ENCODE peak calls at places on chromosomes 1 and 21, in nine cellular contexts. L, W, Y, O, V, X, N, M and Z are unnamed samples.

GRCh38 chr1:8344893-8345507 is 27.1 kb downstream of the SLC45A1 start:
- DNase-seq in V (no peak), X (no peak), O (no peak), L (no peak), W (no peak), M (no peak), Y (no peak), N (no peak), Z (no peak)

GRCh38 chr1:55150880-55151582 is 64.1 kb downstream of the USP24 start:
- DNase-seq in W (no peak), Y (no peak), O (no peak), N (no peak), V (no peak), L (no peak), M (no peak), X (no peak), Z (no peak)

GRCh38 chr1:174074757-174075156 is 52.6 kb upstream of the RC3H1 start:
- DNase-seq in L (no peak), O (no peak), N (peak), Y (no peak), W (peak), V (peak), X (no peak), M (no peak), Z (peak)

GRCh38 chr1:241235236-241235897 is 121.6 kb downstream of the RGS7 start:
- DNase-seq in X (no peak), W (peak), M (no peak), L (no peak), N (peak), Y (no peak), V (no peak), O (no peak), Z (no peak)

GRCh38 chr1:92123868-92124267 is 43.7 kb downstream of the BTBD8 start:
- DNase-seq in M (no peak), V (no peak), W (no peak), O (no peak), L (no peak), X (no peak), N (no peak), Y (no peak), Z (no peak)

GRCh38 chr1:41325801-41326200 is 35.4 kb upstream of the FOXO6 start:
- DNase-seq in M (no peak), V (no peak), N (peak), W (no peak), O (no peak), Y (no peak), L (no peak), X (no peak), Z (no peak)

GRCh38 chr1:88683516-88683847 is 591 bp upstream of the PKN2 start:
- DNase-seq in N (peak), O (peak), L (peak), M (peak), X (peak), W (no peak), Y (no peak), V (no peak), Z (no peak)

GRCh38 chr1:185045793-185046441 is 559 bp downstream of the RNF2 start:
- DNase-seq in O (peak), Y (no peak), L (no peak), V (no peak), W (peak), X (no peak), N (peak), M (peak), Z (peak)

GRCh38 chr1:25799758-25800537 is at the start of gene SELENON:
- DNase-seq in X (peak), M (peak), V (no peak), O (peak), Y (no peak), N (peak), L (peak), W (peak), Z (no peak)

GRCh38 chr1:216935901-216936300 is 212.7 kb upstream of the ESRRG start:
- DNase-seq in N (no peak), M (no peak), W (no peak), O (no peak), V (no peak), L (no peak), X (no peak), Y (no peak), Z (no peak)

GRCh38 chr1:26097696-26098095 is 13.9 kb upstream of the PDIK1L start:
- DNase-seq in Y (no peak), L (no peak), X (no peak), O (no peak), N (peak), M (no peak), W (no peak), V (no peak), Z (no peak)

GRCh38 chr1:93588206-93588605 is 93.4 kb downstream of the BCAR3 start:
- DNase-seq in V (no peak), W (no peak), Y (no peak), L (no peak), N (peak), X (no peak), M (no peak), O (no peak), Z (no peak)

GRCh38 chr1:244237445-244237844 is 186.4 kb downstream of the ZBTB18 start:
- DNase-seq in M (no peak), X (no peak), Y (no peak), N (peak), V (no peak), O (no peak), L (no peak), W (no peak), Z (no peak)

GRCh38 chr1:45335732-45336365 is 4.1 kb upstream of the TOE1 start:
- DNase-seq in V (no peak), Y (no peak), N (no peak), X (no peak), L (no peak), M (no peak), O (no peak), W (no peak), Z (peak)

GRCh38 chr1:897176-897575 is 26.5 kb upstream of the SAMD11 start:
- DNase-seq in V (no peak), L (no peak), O (no peak), X (no peak), Y (no peak), W (no peak), N (no peak), M (no peak), Z (no peak)

GRCh38 chr1:160204526-160205241 is 500 bp upstream of the PEA15 start:
- DNase-seq in V (no peak), X (no peak), O (no peak), W (no peak), Y (no peak), N (peak), M (no peak), L (no peak), Z (no peak)

GRCh38 chr1:37650721-37651120 is 16.0 kb upstream of the RSPO1 start:
- DNase-seq in N (no peak), V (no peak), W (no peak), L (no peak), Y (no peak), M (no peak), O (no peak), X (no peak), Z (no peak)

GRCh38 chr21:14403681-14404318 is 20.9 kb upstream of the HSPA13 start:
- DNase-seq in O (no peak), M (no peak), Y (no peak), L (no peak), V (peak), W (peak), N (peak), X (no peak), Z (peak)

GRCh38 chr1:222643603-222643936 is 25.7 kb downstream of the MIA3 start:
- DNase-seq in M (no peak), L (no peak), N (no peak), Y (peak), W (peak), X (no peak), O (no peak), V (no peak), Z (no peak)

GRCh38 chr1:18922319-18922726 is 20.0 kb upstream of the ALDH4A1 start:
- DNase-seq in L (peak), Y (no peak), O (no peak), V (no peak), M (peak), N (peak), X (peak), W (peak), Z (peak)

GRCh38 chr1:246790833-246791232 is 66.6 kb downstream of the SCCPDH start:
- DNase-seq in X (peak), W (no peak), L (no peak), N (no peak), O (no peak), M (no peak), V (no peak), Y (no peak), Z (no peak)

DNA sequence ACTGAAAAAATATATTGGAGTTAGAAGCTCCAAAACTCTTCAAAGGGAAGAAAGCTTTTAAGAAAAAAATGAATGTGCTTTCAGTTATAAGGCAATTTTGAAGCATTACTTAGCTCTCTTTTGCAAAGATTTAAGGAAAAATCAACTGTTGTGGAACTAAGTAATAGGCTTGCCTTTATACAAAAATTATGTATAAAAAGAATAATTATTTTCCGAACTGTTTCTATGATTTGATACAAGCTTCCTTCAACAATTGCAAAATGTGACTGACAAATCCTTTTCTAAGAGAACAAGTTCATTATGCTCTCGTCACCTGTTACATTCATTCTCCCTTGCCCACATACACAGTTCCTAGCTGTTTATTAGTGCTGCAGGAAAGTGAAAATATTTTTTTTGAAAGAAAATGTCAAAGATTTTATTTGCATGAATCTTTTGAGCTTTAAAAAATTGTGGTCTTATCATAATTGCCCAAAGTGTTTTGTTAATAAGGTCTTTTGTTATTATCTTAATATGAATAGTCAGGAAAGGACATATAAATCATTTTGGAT is 466.2 kb downstream of the USP25 start:
- DNase-seq in X (no peak), L (no peak), W (peak), O (no peak), M (no peak), V (no peak), N (peak), Y (peak), Z (peak)
- H3K4me3 ChIP-seq in X (peak), L (peak), W (peak), O (peak), M (peak), V (peak), N (peak), Y (peak), Z (peak)

GRCh38 chr1:33397125-33397506 is 33.8 kb downstream of the PHC2 start:
- DNase-seq in W (no peak), N (no peak), X (no peak), M (no peak), V (no peak), O (no peak), Y (no peak), L (no peak), Z (no peak)

GRCh38 chr1:33393991-33394390 is 36.9 kb downstream of the PHC2 start:
- DNase-seq in N (no peak), X (no peak), M (no peak), Y (no peak), O (no peak), V (no peak), L (no peak), W (no peak), Z (no peak)

GRCh38 chr1:33397994-33398393 is 32.9 kb downstream of the PHC2 start:
- DNase-seq in V (no peak), Y (no peak), X (no peak), N (no peak), O (no peak), L (no peak), M (no peak), W (no peak), Z (no peak)

GRCh38 chr1:33394716-33395115 is 36.2 kb downstream of the PHC2 start:
- DNase-seq in Y (no peak), W (peak), X (no peak), M (no peak), N (no peak), O (no peak), L (no peak), V (no peak), Z (no peak)

GRCh38 chr1:33396188-33397124 is 34.4 kb downstream of the PHC2 start:
- DNase-seq in X (no peak), V (no peak), L (no peak), M (no peak), N (no peak), O (no peak), Y (no peak), W (no peak), Z (no peak)
- H3K4me3 ChIP-seq in X (no peak), V (no peak), L (no peak), M (no peak), N (no peak), O (no peak), Y (no peak), W (no peak), Z (no peak)

GRCh38 chr1:230568008-230568407 is 74.3 kb upstream of the COG2 start:
- DNase-seq in X (no peak), L (no peak), Y (no peak), O (no peak), N (peak), M (no peak), V (peak), W (peak), Z (peak)
- H3K4me3 ChIP-seq in X (no peak), L (no peak), Y (no peak), O (no peak), N (no peak), M (no peak), V (no peak), W (no peak), Z (no peak)

DNA sequence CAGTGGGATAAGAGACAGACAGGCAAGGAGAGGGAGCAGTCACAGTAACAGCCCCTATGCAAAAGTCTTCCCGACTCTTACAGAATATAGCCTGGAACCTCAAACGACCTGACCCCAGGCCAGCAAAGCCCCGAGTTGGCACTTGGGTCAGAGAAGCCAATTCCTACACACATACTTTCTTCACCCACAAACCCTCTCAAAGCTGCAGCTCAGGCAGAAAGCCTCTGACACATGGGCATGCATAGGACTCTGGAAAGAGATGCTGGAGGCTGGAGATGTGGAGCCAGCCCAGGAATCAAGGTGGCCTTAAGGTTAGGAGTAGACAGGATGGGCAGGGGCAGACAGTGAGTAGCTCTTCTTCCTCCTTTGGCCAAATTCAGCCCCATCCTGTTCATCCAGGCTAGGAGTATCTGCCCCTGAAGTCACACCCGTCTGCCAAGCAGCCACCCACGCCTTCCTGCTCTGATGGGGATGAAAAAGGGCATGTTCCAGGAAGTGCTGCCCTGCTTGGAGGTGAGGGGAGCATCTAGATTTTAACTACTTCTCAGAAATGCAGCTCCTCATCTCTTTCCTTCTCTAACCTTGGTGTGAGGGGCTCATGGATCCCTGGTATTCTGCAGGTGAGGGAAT is 7.8 kb downstream of the SLC41A1 start:
- DNase-seq in M (no peak), X (no peak), V (no peak), O (no peak), W (no peak), N (peak), Y (no peak), L (no peak), Z (peak)
- H3K4me3 ChIP-seq in M (no peak), X (no peak), V (no peak), O (no peak), W (no peak), N (no peak), Y (no peak), L (peak), Z (no peak)

GRCh38 chr1:181079920-181080319 is 8.6 kb upstream of the IER5 start:
- DNase-seq in V (no peak), O (no peak), M (no peak), X (no peak), N (no peak), W (no peak), Y (no peak), L (no peak), Z (no peak)
- H3K4me3 ChIP-seq in V (no peak), O (no peak), M (no peak), X (no peak), N (no peak), W (no peak), Y (no peak), L (no peak), Z (no peak)

GRCh38 chr1:205448540-205449253 is 7.1 kb downstream of the BLACAT1 start:
- DNase-seq in Y (no peak), M (no peak), V (no peak), L (no peak), W (no peak), X (no peak), N (no peak), O (no peak), Z (peak)
- H3K4me3 ChIP-seq in Y (peak), M (no peak), V (no peak), L (no peak), W (no peak), X (no peak), N (no peak), O (peak), Z (peak)

GRCh38 chr1:203307690-203308126 is 2.4 kb downstream of the BTG2 start:
- DNase-seq in N (no peak), W (no peak), X (peak), O (no peak), Y (no peak), L (no peak), V (no peak), M (no peak), Z (no peak)
- H3K4me3 ChIP-seq in N (no peak), W (no peak), X (peak), O (peak), Y (peak), L (peak), V (peak), M (peak), Z (peak)